ENCODE peak calls at places on chromosomes 3 and 15, in seven cellular contexts. F is heart left ventricle, U is stomach, M is ovary, V is K562, I is A549, D is HepG2. H is an unnamed sample.

GRCh38 chr3:184015381-184016019 is 2.2 kb downstream of the ABCC5 start:
- DNase-seq in U (peak; percentile 42), F (no peak), M (no peak), D (no peak), V (no peak), I (no peak), H (no peak)

GRCh38 chr15:83205725-83206324 is 1.8 kb downstream of the HDGFL3 start:
- DNase-seq in F (no peak), D (no peak), I (no peak), V (no peak), M (no peak), U (no peak), H (no peak)

GRCh38 chr3:141321109-141321497 is 47.2 kb upstream of the ZBTB38 start:
- DNase-seq in I (no peak), M (no peak), D (no peak), U (no peak), V (no peak), F (no peak), H (no peak)

GRCh38 chr3:120597445-120598049 is 1.4 kb downstream of the NDUFB4 start:
- DNase-seq in V (no peak), M (no peak), U (no peak), D (no peak), I (no peak), F (no peak), H (no peak)

GRCh38 chr15:31252386-31252785 is 74.2 kb upstream of the KLF13 start:
- DNase-seq in V (no peak), D (no peak), F (no peak), U (no peak), I (no peak), M (no peak), H (no peak)

GRCh38 chr15:89486726-89487050 is 9.7 kb downstream of the RHCG start:
- DNase-seq in V (peak; percentile 74), D (no peak), I (no peak), M (no peak), F (no peak), U (no peak), H (no peak)

GRCh38 chr3:107284570-107284969 is 92.7 kb upstream of the CCDC54 start:
- DNase-seq in V (no peak), D (no peak), F (no peak), I (no peak), U (no peak), M (no peak), H (no peak)

GRCh38 chr3:61521229-61521628 is 40.1 kb upstream of the PTPRG start:
- DNase-seq in D (no peak), M (no peak), V (no peak), I (no peak), U (no peak), F (no peak), H (no peak)

GRCh38 chr3:42535981-42536784 is 33.7 kb downstream of the VIPR1 start:
- DNase-seq in V (peak; percentile 84), F (no peak), D (peak; percentile 60), M (no peak), I (peak; percentile 41), U (peak; percentile 36), H (no peak)

GRCh38 chr3:191962324-191962723 is 501.4 kb downstream of the PYDC2 start:
- DNase-seq in D (no peak), F (no peak), I (no peak), M (no peak), U (no peak), V (no peak), H (no peak)

GRCh38 chr3:171420667-171421066 is 39.5 kb downstream of the TNIK start:
- DNase-seq in U (no peak), V (no peak), F (no peak), D (no peak), M (no peak), I (no peak), H (no peak)

GRCh38 chr3:76765526-76765925 is 274.4 kb upstream of the ROBO2 start:
- DNase-seq in M (no peak), F (no peak), D (no peak), I (no peak), V (no peak), U (no peak), H (no peak)

GRCh38 chr3:106401666-106402319 is 533.0 kb upstream of the CBLB start:
- DNase-seq in F (no peak), M (no peak), U (no peak), I (no peak), V (no peak), D (no peak), H (no peak)

GRCh38 chr3:30685267-30685667 is 78.9 kb downstream of the TGFBR2 start:
- DNase-seq in M (no peak), F (no peak), U (no peak), I (no peak), V (no peak), D (no peak), H (no peak)

GRCh38 chr15:22735781-22736180 is 50.7 kb upstream of the NIPA1 start:
- DNase-seq in U (no peak), I (no peak), M (no peak), F (no peak), V (no peak), D (no peak), H (no peak)

GRCh38 chr3:33440578-33441321 is 545 bp upstream of the UBP1 start:
- DNase-seq in F (peak; percentile 77), M (no peak), U (peak; percentile 87), D (peak; percentile 100), V (peak; percentile 97), I (peak; percentile 99), H (peak; percentile 100)
- TF ChIP-seq POLR2A in F (no peak), M (peak; percentile 64), U (no peak), D (peak; percentile 98), V (peak; percentile 99), I (peak; percentile 95), H (peak; percentile 92)

DNA sequence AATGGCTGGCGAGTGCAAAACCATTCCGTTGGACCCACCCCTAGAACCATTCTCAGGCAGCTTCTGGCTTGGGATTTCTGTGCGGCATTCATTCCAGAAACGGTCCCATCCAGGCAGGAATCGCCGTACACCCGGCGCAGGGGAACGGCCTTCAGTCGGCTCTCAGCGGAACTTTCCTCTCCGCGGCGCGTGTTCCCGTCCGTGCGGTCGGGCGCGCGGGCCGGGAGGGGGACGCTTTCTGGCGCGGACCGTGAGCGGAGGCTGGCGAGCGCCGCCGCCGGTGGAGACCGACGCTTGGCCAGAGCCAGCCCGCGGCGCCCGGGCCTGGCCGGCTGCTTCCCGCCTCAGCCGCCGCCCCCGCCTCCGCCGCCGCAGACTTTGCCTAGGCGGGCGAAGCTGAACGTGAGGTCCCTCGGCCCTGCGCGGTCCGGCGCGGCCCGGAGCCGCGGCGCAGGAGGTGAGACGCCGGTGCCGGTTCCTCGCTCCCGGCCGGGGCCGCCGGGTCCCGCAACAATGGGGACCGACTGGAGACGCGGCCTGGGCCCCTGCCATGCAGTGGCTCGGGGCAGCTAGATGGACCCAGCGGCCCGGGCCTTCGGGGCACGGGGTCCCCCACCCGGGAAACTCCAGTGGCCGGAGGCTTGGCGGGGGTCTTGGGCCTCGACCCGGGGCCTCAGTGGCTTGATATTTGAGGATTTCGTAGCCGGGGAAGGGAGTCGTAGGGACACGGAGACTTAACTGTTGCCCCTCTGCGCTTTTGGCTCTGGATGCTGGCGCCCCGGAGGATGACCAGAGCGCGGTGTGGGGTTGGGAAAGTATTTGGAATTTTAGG is at the start of gene RAD54L2:
- DNase-seq in F (peak; percentile 93), D (peak; percentile 61), U (peak; percentile 87), I (peak; percentile 67), V (peak; percentile 84), M (peak; percentile 85), H (peak; percentile 56)
- TF ChIP-seq POLR2A in F (no peak), D (no peak), U (no peak), I (peak; percentile 50), V (peak; percentile 71), M (peak; percentile 57), H (no peak)

DNA sequence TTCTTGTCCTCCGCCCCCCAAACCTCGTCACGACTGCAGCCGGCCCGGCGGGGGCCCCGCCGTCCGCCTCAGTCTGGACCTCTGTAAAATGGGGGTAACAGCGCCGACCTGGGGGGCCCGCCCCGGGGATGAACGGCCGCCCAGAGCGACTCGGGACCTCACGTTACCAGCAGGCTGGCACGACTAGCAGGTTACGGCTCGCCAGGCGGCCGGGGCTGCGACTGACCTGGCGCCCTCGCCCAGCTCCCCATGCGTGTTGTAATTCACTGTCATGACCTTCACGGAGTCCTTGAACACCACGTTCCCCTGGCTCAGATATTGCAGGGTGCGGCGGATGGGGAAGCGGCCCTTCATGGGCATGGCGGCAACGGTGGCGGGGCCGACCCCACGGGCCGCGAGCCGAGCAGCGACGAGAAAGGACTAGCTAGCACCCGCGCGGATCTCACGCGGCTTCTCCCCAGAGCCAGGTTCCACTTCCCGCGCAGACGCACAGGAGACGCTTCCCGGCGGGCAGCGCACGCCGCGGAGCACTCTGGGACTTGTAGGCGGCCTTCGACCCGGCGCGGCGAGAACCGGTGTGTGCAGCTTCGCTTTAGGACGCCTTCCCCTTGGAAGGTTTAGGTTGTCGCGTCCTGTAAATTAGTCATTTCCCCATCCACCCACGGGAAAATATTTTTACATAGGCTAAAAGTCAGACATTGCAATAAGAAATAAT is at the start of gene MRPS25:
- DNase-seq in M (peak; percentile 88), U (peak; percentile 92), D (peak; percentile 83), V (peak; percentile 95), F (peak; percentile 95), I (peak; percentile 93), H (peak; percentile 79)
- TF ChIP-seq POLR2A in M (peak; percentile 73), U (no peak), D (peak; percentile 95), V (peak; percentile 99), F (peak; percentile 59), I (peak; percentile 98), H (peak; percentile 95)

DNA sequence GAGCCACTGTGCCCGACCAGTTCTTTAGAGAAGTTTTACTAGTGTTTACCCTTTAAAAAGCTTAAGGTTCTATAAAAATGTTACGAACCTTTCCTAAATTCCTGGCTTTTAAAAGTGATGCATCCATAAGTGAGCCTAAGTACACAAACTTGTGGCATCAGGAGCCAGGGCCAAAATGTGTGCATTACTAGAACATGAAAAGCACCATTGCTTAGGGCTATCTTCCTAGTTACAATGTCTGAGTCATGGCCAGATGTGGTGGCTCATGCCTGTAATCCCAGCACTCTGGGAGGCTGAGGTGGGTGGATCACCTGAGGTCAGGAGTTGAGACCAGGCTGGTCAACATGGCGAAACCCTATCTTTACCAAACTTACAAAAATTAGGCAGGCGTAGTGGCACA is 39.9 kb downstream of the LEO1 start:
- DNase-seq in I (no peak), U (no peak), M (no peak), D (no peak), F (no peak), V (no peak), H (no peak)
- TF ChIP-seq POLR2A in I (no peak), U (no peak), M (no peak), D (no peak), F (no peak), V (no peak), H (no peak)

GRCh38 chr3:187014417-187014864 is 84.1 kb downstream of the ST6GAL1 start:
- DNase-seq in V (no peak), M (no peak), I (no peak), U (no peak), F (no peak), D (no peak), H (no peak)
- TF ChIP-seq POLR2A in V (no peak), M (no peak), I (no peak), U (no peak), F (no peak), D (no peak), H (no peak)

H was measured in HCT116.